ENCODE peak calls at places on chromosomes 13 and 19, in seven cellular contexts. F is IMR-90; H is ascending aorta; K is thoracic aorta; M is CD8-positive, alpha-beta memory T cell; B is A549; Z is heart right ventricle. G is an unnamed sample. For H3K4me1, the result is how much of the 10 kb centered on the place peaks cover.

GRCh38 chr13:30125422-30126073 is 181.8 kb downstream of the KATNAL1 start:
- DNase-seq in F (peak), H (no peak), K (no peak), M (no peak), B (peak), Z (no peak), G (peak)

GRCh38 chr13:106796280-106797047 is 228.5 kb upstream of the ARGLU1 start:
- DNase-seq in F (no peak), H (no peak), K (no peak), M (no peak), B (no peak), Z (no peak), G (no peak)

GRCh38 chr19:51124216-51124615 is 490 bp upstream of the SIGLEC9 start:
- DNase-seq in F (no peak), H (no peak), K (no peak), M (no peak), B (no peak), Z (no peak), G (no peak)

GRCh38 chr19:55254625-55254977 is 4.2 kb downstream of the PPP6R1 start:
- DNase-seq in F (no peak), H (no peak), K (no peak), M (no peak), B (no peak), Z (no peak), G (no peak)

GRCh38 chr19:55552620-55553019 is 7.3 kb upstream of the SBK3 start:
- DNase-seq in F (peak), H (no peak), K (no peak), M (no peak), B (no peak), Z (no peak), G (peak)

GRCh38 chr13:33106656-33107402 is 90.6 kb downstream of the KL start:
- DNase-seq in F (peak), H (no peak), K (no peak), M (no peak), B (no peak), Z (no peak), G (no peak)

GRCh38 chr13:104522235-104523072 is 1456.2 kb upstream of the SLC10A2 start:
- DNase-seq in F (no peak), H (no peak), K (no peak), M (no peak), B (no peak), Z (peak), G (no peak)

GRCh38 chr13:99002191-99002710 is 24.4 kb upstream of the DOCK9 start:
- DNase-seq in F (no peak), H (no peak), K (no peak), M (no peak), B (no peak), Z (no peak), G (no peak)

GRCh38 chr19:52214241-52214640 is 24.4 kb downstream of the PPP2R1A start:
- DNase-seq in F (peak), H (no peak), K (no peak), M (no peak), B (no peak), Z (no peak), G (peak)

GRCh38 chr13:97631158-97631557 is 197.2 kb downstream of the RAP2A start:
- DNase-seq in F (no peak), H (no peak), K (no peak), M (no peak), B (no peak), Z (no peak), G (no peak)

GRCh38 chr13:62119739-62120700 is 704.4 kb upstream of the PCDH20 start:
- DNase-seq in F (peak), H (no peak), K (no peak), M (no peak), B (peak), Z (no peak), G (no peak)

GRCh38 chr13:29800687-29801086 is 49.7 kb downstream of the UBL3 start:
- DNase-seq in F (no peak), H (no peak), K (no peak), M (no peak), B (no peak), Z (no peak), G (no peak)

DNA sequence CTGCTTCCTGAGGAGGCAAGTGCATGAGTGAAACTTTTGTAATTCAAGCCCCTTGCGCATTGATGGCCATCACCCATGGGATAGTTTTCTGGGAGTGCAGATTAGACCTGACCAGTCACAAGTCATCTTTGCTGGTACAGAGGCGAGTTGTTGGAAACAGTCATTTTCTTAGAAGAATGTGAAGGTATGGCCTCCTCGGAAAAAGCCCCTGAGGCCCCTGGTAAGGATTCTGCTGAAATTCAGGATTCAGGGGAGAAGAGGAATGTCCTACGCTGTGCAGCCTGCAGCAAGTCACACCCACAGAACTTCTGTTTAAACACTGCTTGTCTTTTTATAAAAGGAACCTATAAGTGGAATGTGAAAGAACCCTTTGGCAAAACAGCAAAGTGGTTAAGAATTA is 11.0 kb upstream of the SPART start:
- DNase-seq in F (no peak), H (no peak), K (no peak), M (no peak), B (no peak), Z (no peak), G (no peak)
- H3K4me1 ChIP-seq in F (under half), H (under half), K (under half), M (under half), B (under half), Z (under half), G (under half)

DNA sequence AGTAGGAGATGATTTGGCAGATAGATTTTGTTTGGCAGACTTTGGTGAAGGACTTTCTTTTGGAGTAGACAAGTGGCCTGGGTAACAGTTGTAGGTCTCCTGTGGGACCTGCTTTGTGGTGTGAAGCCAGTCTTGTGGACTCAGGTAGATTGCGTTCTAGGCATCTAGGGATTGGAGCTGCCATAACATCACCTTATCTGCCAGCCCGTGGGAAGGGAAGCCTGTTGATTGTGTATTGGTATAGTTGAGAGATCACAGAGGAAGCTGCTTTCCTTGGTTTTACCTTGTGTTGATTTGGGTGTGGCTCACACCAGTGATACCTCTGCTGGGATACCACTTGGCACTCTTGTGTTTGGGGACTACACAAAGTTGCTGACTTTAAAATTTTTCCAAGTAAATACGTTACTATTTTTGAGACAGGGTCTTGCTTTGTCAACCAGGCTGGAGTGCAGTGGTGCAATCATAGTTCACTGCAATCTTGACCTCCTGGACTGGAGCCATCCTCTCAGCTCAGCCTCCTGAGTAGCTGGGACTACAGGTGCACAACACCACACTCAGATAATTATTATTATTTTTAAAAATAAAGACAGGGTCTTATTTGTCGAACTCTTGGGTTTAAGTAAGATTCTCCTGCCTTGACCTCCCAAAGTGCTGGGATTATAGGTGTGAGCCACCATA is 7.8 kb downstream of the HNRNPM start:
- DNase-seq in F (no peak), H (no peak), K (no peak), M (no peak), B (no peak), Z (no peak), G (no peak)
- H3K4me1 ChIP-seq in F (under half), H (under half), K (half or more), M (half or more), B (half or more), Z (half or more), G (under half)

DNA sequence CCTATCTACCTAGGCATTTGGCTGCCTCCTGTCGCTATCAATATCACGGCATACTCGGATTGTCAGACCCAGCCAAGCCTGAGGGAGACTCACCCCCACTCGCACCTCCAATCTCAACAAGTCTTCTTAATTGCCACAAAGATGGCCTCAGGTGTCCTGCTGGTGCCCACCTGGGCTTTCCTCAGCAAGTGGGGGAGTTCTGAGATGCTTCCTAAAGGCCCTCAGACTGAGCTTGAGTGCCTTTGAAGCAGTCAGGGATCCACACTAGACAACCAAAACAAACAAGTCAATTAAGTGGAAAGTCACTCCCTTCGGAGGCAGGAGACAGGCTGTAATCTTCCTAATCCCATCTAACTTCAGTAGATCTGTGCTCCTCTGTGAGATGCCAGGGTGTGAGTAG is 68.4 kb upstream of the SERP2 start:
- DNase-seq in F (no peak), H (no peak), K (no peak), M (no peak), B (no peak), Z (no peak), G (no peak)
- H3K4me1 ChIP-seq in F (under half), H (under half), K (half or more), M (under half), B (half or more), Z (half or more), G (half or more)

GRCh38 chr19:33750587-33751385 is 45.9 kb upstream of the KCTD15 start:
- DNase-seq in F (no peak), H (no peak), K (no peak), M (no peak), B (no peak), Z (no peak), G (no peak)

GRCh38 chr19:33751386-33751770 is 45.3 kb upstream of the KCTD15 start:
- DNase-seq in F (no peak), H (no peak), K (no peak), M (no peak), B (no peak), Z (no peak), G (no peak)

GRCh38 chr19:33748231-33748630 is 48.4 kb upstream of the KCTD15 start:
- DNase-seq in F (no peak), H (no peak), K (no peak), M (no peak), B (no peak), Z (no peak), G (no peak)

GRCh38 chr19:33749016-33749415 is 47.7 kb upstream of the KCTD15 start:
- DNase-seq in F (no peak), H (no peak), K (no peak), M (no peak), B (no peak), Z (no peak), G (no peak)

DNA sequence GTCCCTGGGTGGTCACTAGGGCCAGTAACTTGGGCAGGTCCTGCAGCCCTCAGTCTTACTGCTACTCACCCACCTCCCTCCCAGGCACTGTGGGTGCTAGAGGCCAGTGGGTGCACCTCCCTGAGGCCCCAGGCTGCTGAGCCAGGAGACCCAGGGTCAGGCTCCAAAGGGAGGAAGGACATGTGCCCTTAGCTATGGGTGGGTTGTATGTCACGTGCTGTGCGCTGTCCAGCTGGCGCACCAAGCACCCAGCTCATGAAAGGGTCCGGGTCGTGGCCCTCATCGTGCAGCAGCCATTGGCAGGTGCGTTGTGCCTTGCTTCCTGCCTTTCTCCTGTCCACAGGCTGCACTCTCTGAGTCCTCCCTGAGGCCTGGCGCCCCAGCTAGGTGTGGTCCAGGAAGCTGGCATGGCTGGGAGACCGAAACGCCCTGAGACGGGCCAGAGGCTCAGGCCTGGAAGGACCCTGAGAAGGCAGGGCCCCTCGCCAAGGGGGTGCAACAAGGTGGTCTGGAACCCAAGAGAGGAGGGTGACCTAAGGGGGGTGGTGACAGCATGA is 47.0 kb upstream of the KCTD15 start:
- DNase-seq in F (no peak), H (no peak), K (no peak), M (no peak), B (no peak), Z (no peak), G (no peak)
- H3K4me1 ChIP-seq in F (under half), H (under half), K (under half), M (under half), B (under half), Z (under half), G (under half)

GRCh38 chr13:66660013-66660804 is 569.9 kb downstream of the PCDH9 start:
- DNase-seq in F (peak), H (no peak), K (no peak), M (no peak), B (no peak), Z (no peak), G (peak)

GRCh38 chr13:66661336-66661735 is 568.8 kb downstream of the PCDH9 start:
- DNase-seq in F (no peak), H (no peak), K (no peak), M (no peak), B (no peak), Z (no peak), G (no peak)

GRCh38 chr13:66663206-66663605 is 566.9 kb downstream of the PCDH9 start:
- DNase-seq in F (no peak), H (no peak), K (no peak), M (no peak), B (no peak), Z (no peak), G (no peak)

DNA sequence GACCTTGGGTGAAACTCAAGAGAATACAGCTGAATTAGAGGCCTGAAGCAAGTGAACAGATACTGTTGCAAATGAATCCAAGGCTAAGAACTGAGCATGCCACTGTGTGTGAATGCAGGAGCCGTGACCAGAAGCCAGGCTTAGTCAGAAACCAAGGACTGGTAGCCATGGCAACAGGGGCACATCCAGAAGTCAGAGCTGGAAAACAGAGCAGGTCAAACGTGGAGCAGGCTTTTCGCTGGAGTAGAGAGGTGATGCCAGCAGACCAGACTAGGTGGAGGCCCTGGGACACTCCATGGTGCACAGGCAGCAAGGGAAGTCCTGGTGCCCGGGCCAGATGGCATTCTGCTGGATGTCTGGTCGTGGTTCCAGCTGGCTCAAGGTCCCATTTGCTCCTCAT is 564.1 kb downstream of the PCDH9 start:
- DNase-seq in F (peak), H (no peak), K (no peak), M (no peak), B (no peak), Z (no peak), G (peak)
- H3K4me1 ChIP-seq in F (under half), H (under half), K (under half), M (under half), B (under half), Z (under half), G (under half)

GRCh38 chr19:4009990-4010807 is 2.7 kb downstream of the PIAS4 start:
- DNase-seq in F (peak), H (no peak), K (no peak), M (no peak), B (no peak), Z (no peak), G (no peak)
- H3K4me1 ChIP-seq in F (under half), H (under half), K (half or more), M (under half), B (under half), Z (half or more), G (under half)

DNA sequence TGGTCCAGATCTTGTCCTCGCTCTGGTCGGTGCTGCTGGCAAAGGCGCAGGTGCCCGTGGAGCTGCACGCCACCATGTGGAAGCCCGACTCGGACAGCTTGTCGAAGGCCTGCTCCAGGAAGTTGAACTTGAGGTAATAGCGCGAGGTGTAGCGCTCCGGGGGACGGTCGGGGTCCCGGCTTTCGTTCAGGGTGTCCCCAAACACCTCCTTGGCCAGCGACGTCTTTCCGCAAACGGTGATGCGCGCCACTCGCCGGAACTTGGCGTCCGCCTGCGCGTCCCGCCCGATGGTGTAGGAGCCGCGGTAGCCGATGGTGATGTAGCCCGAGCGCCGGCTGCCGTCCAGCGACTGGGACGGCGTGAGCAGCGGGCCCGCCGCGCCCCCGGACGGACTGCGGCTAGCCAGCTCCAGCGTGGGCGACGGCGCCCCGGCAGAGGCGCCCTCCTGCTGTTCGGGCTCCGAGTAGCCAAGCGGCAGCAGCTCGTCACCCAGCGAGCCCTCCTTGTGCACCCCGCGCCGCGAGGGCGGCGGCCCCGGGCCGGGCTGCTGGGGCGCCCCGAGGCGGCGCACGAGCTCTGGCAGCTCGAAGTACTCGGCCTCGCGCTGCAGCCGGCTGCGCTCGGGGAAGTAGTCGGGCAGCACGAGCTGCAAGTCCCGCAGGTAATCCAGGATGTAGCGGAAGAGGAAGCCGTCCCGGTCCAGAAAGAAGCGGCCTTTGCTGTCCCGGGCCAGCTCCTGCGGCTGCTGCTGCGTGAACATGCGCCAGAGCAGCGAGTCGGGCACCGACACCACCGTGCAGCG is 801 bp downstream of the KCTD12 start:
- DNase-seq in F (peak), H (peak), K (no peak), M (peak), B (peak), Z (peak), G (peak)
- H3K4me1 ChIP-seq in F (under half), H (under half), K (under half), M (under half), B (under half), Z (under half), G (under half)